ENCODE peak calls at places on chromosomes 5 and 9, in six cellular contexts. F, R, W, A, E and Q are unnamed samples.

GRCh38 chr9:27572566-27572917 is 739 bp downstream of the C9orf72 start:
- DNase-seq in F (peak; percentile 76), E (no peak), A (peak; percentile 51), R (peak; percentile 85), W (peak; percentile 28), Q (peak; percentile 70)

GRCh38 chr5:172931001-172931536 is 28.2 kb upstream of the RPL26L1 start:
- DNase-seq in W (no peak), R (no peak), E (no peak), A (no peak), F (no peak), Q (no peak)

GRCh38 chr5:76582252-76583162 is 40.7 kb downstream of the F2RL2 start:
- DNase-seq in E (no peak), W (no peak), A (no peak), F (peak; percentile 7), R (peak; percentile 33), Q (no peak)

GRCh38 chr5:151157426-151158286 is at the start of gene ANXA6:
- DNase-seq in E (peak; percentile 78), R (peak; percentile 69), F (peak; percentile 96), W (no peak), A (peak; percentile 79), Q (peak; percentile 92)

GRCh38 chr9:72041775-72042194 is 18.6 kb downstream of the C9orf57 start:
- DNase-seq in A (no peak), R (no peak), W (no peak), E (no peak), F (no peak), Q (no peak)

GRCh38 chr9:132711846-132712245 is 41.6 kb downstream of the GTF3C4 start:
- DNase-seq in E (no peak), A (no peak), W (no peak), F (no peak), R (no peak), Q (no peak)

GRCh38 chr9:136882109-136882946 is 4.0 kb upstream of the TRAF2 start:
- DNase-seq in R (no peak), A (peak; percentile 95), W (peak; percentile 83), E (no peak), F (peak; percentile 63), Q (no peak)

GRCh38 chr9:138112090-138112748 is 234.6 kb downstream of the CACNA1B start:
- DNase-seq in W (no peak), R (no peak), E (no peak), F (no peak), A (no peak), Q (no peak)